ENCODE peak calls at places on chromosomes 11 and 22, in ten cellular contexts. One of them, this sample, is unnamed.

GRCh38 chr11:124669193-124669592 is 4.3 kb downstream of the SIAE start:
- DNase-seq in nephron progenitor cell: peak
- DNase-seq in GM13977: peak
- DNase-seq in activated T-helper 1 cell treated with anti-CD3 and anti-CD28 coated beads, Interleukin-12 subunit alpha, Interleukin-12 subunit beta, Interleukin-2, Interleukin-4 antibody, amounts not matched to agents 30 ng/mL and 10 ng/mL and 1 ng/mL, durations not matched to agents 14 hours and 24 hours and 36 hours: peak
- DNase-seq in NCI-H82: peak
- DNase-seq in fibroblast of lung: peak
- DNase-seq in colonic mucosa: peak
- DNase-seq in frontal cortex: peak
- DNase-seq in WTC11: peak
- DNase-seq in ecto neural progenitor cell: no peak
- DNase-seq in this sample: peak

GRCh38 chr11:117154468-117154867 is 10.4 kb downstream of the PAFAH1B2 start:
- DNase-seq in nephron progenitor cell: no peak
- DNase-seq in GM13977: no peak
- DNase-seq in activated T-helper 1 cell treated with anti-CD3 and anti-CD28 coated beads, Interleukin-12 subunit alpha, Interleukin-12 subunit beta, Interleukin-2, Interleukin-4 antibody, amounts not matched to agents 30 ng/mL and 10 ng/mL and 1 ng/mL, durations not matched to agents 14 hours and 24 hours and 36 hours: no peak
- DNase-seq in NCI-H82: no peak
- DNase-seq in fibroblast of lung: no peak
- DNase-seq in colonic mucosa: no peak
- DNase-seq in frontal cortex: no peak
- DNase-seq in WTC11: no peak
- DNase-seq in ecto neural progenitor cell: no peak
- DNase-seq in this sample: no peak

GRCh38 chr11:2825886-2826678 is 59.5 kb downstream of the CDKN1C start:
- DNase-seq in nephron progenitor cell: no peak
- DNase-seq in GM13977: no peak
- DNase-seq in activated T-helper 1 cell treated with anti-CD3 and anti-CD28 coated beads, Interleukin-12 subunit alpha, Interleukin-12 subunit beta, Interleukin-2, Interleukin-4 antibody, amounts not matched to agents 30 ng/mL and 10 ng/mL and 1 ng/mL, durations not matched to agents 14 hours and 24 hours and 36 hours: no peak
- DNase-seq in NCI-H82: no peak
- DNase-seq in fibroblast of lung: peak
- DNase-seq in colonic mucosa: peak
- DNase-seq in frontal cortex: peak
- DNase-seq in WTC11: no peak
- DNase-seq in ecto neural progenitor cell: no peak
- DNase-seq in this sample: peak

GRCh38 chr22:29700949-29701927 is 18.6 kb upstream of the CABP7 start:
- DNase-seq in nephron progenitor cell: no peak
- DNase-seq in GM13977: peak
- DNase-seq in activated T-helper 1 cell treated with anti-CD3 and anti-CD28 coated beads, Interleukin-12 subunit alpha, Interleukin-12 subunit beta, Interleukin-2, Interleukin-4 antibody, amounts not matched to agents 30 ng/mL and 10 ng/mL and 1 ng/mL, durations not matched to agents 14 hours and 24 hours and 36 hours: peak
- DNase-seq in NCI-H82: peak
- DNase-seq in fibroblast of lung: no peak
- DNase-seq in colonic mucosa: peak
- DNase-seq in frontal cortex: no peak
- DNase-seq in WTC11: peak
- DNase-seq in ecto neural progenitor cell: no peak
- DNase-seq in this sample: peak

GRCh38 chr11:77113382-77114088 is 10.9 kb downstream of the OMP start:
- DNase-seq in nephron progenitor cell: peak
- DNase-seq in GM13977: peak
- DNase-seq in activated T-helper 1 cell treated with anti-CD3 and anti-CD28 coated beads, Interleukin-12 subunit alpha, Interleukin-12 subunit beta, Interleukin-2, Interleukin-4 antibody, amounts not matched to agents 30 ng/mL and 10 ng/mL and 1 ng/mL, durations not matched to agents 14 hours and 24 hours and 36 hours: no peak
- DNase-seq in NCI-H82: peak
- DNase-seq in fibroblast of lung: peak
- DNase-seq in colonic mucosa: no peak
- DNase-seq in frontal cortex: peak
- DNase-seq in WTC11: peak
- DNase-seq in ecto neural progenitor cell: no peak
- DNase-seq in this sample: no peak

GRCh38 chr11:60872952-60873524 is 5.7 kb downstream of the ZP1 start:
- DNase-seq in nephron progenitor cell: no peak
- DNase-seq in GM13977: no peak
- DNase-seq in activated T-helper 1 cell treated with anti-CD3 and anti-CD28 coated beads, Interleukin-12 subunit alpha, Interleukin-12 subunit beta, Interleukin-2, Interleukin-4 antibody, amounts not matched to agents 30 ng/mL and 10 ng/mL and 1 ng/mL, durations not matched to agents 14 hours and 24 hours and 36 hours: no peak
- DNase-seq in NCI-H82: no peak
- DNase-seq in fibroblast of lung: peak
- DNase-seq in colonic mucosa: no peak
- DNase-seq in frontal cortex: no peak
- DNase-seq in WTC11: peak
- DNase-seq in ecto neural progenitor cell: no peak
- DNase-seq in this sample: no peak

GRCh38 chr11:32462296-32462695 is 27.0 kb upstream of the WT1 start:
- DNase-seq in nephron progenitor cell: no peak
- DNase-seq in GM13977: no peak
- DNase-seq in activated T-helper 1 cell treated with anti-CD3 and anti-CD28 coated beads, Interleukin-12 subunit alpha, Interleukin-12 subunit beta, Interleukin-2, Interleukin-4 antibody, amounts not matched to agents 30 ng/mL and 10 ng/mL and 1 ng/mL, durations not matched to agents 14 hours and 24 hours and 36 hours: no peak
- DNase-seq in NCI-H82: no peak
- DNase-seq in fibroblast of lung: no peak
- DNase-seq in colonic mucosa: no peak
- DNase-seq in frontal cortex: no peak
- DNase-seq in WTC11: no peak
- DNase-seq in ecto neural progenitor cell: no peak
- DNase-seq in this sample: no peak

GRCh38 chr11:38254849-38255248 is 1656.8 kb upstream of the RAG2 start:
- DNase-seq in nephron progenitor cell: no peak
- DNase-seq in GM13977: no peak
- DNase-seq in activated T-helper 1 cell treated with anti-CD3 and anti-CD28 coated beads, Interleukin-12 subunit alpha, Interleukin-12 subunit beta, Interleukin-2, Interleukin-4 antibody, amounts not matched to agents 30 ng/mL and 10 ng/mL and 1 ng/mL, durations not matched to agents 14 hours and 24 hours and 36 hours: no peak
- DNase-seq in NCI-H82: no peak
- DNase-seq in fibroblast of lung: no peak
- DNase-seq in colonic mucosa: no peak
- DNase-seq in frontal cortex: no peak
- DNase-seq in WTC11: no peak
- DNase-seq in ecto neural progenitor cell: no peak
- DNase-seq in this sample: no peak

GRCh38 chr11:73320786-73321325 is 12.8 kb downstream of the ARHGEF17 start:
- DNase-seq in nephron progenitor cell: no peak
- DNase-seq in GM13977: no peak
- DNase-seq in activated T-helper 1 cell treated with anti-CD3 and anti-CD28 coated beads, Interleukin-12 subunit alpha, Interleukin-12 subunit beta, Interleukin-2, Interleukin-4 antibody, amounts not matched to agents 30 ng/mL and 10 ng/mL and 1 ng/mL, durations not matched to agents 14 hours and 24 hours and 36 hours: no peak
- DNase-seq in NCI-H82: no peak
- DNase-seq in fibroblast of lung: peak
- DNase-seq in colonic mucosa: no peak
- DNase-seq in frontal cortex: no peak
- DNase-seq in WTC11: no peak
- DNase-seq in ecto neural progenitor cell: no peak
- DNase-seq in this sample: no peak

GRCh38 chr11:981764-982163 is 54.8 kb downstream of the MUC6 start:
- DNase-seq in nephron progenitor cell: no peak
- DNase-seq in GM13977: no peak
- DNase-seq in activated T-helper 1 cell treated with anti-CD3 and anti-CD28 coated beads, Interleukin-12 subunit alpha, Interleukin-12 subunit beta, Interleukin-2, Interleukin-4 antibody, amounts not matched to agents 30 ng/mL and 10 ng/mL and 1 ng/mL, durations not matched to agents 14 hours and 24 hours and 36 hours: no peak
- DNase-seq in NCI-H82: no peak
- DNase-seq in fibroblast of lung: no peak
- DNase-seq in colonic mucosa: no peak
- DNase-seq in frontal cortex: no peak
- DNase-seq in WTC11: no peak
- DNase-seq in ecto neural progenitor cell: no peak
- DNase-seq in this sample: no peak

This sample was measured in KG1.